ENCODE peak calls at places on chromosome 12, in five cellular contexts. One of them, this sample, is unnamed.

GRCh38 chr12:76018111-76018510 is 13.5 kb downstream of the PHLDA1 start:
- DNase-seq in transverse colon: no peak
- DNase-seq in prostate gland: no peak
- DNase-seq in GM23338: peak; percentile 56
- DNase-seq in sigmoid colon: no peak
- DNase-seq in this sample: no peak

GRCh38 chr12:18595406-18595805 is 142.4 kb downstream of the PLCZ1 start:
- DNase-seq in sigmoid colon: no peak
- DNase-seq in prostate gland: no peak
- DNase-seq in transverse colon: no peak
- DNase-seq in GM23338: peak; percentile 29
- DNase-seq in this sample: no peak

GRCh38 chr12:105321125-105321524 is 9.4 kb upstream of the C12orf75 start:
- DNase-seq in sigmoid colon: no peak
- DNase-seq in transverse colon: no peak
- DNase-seq in prostate gland: no peak
- DNase-seq in GM23338: no peak
- DNase-seq in this sample: no peak

GRCh38 chr12:92987846-92988621 is 58.9 kb upstream of the EEA1 start:
- DNase-seq in GM23338: peak; percentile 16
- DNase-seq in sigmoid colon: no peak
- DNase-seq in prostate gland: no peak
- DNase-seq in transverse colon: peak; percentile 50
- DNase-seq in this sample: no peak

GRCh38 chr12:123101467-123102004 is 49.4 kb downstream of the PITPNM2 start:
- DNase-seq in sigmoid colon: no peak
- DNase-seq in prostate gland: no peak
- DNase-seq in GM23338: peak; percentile 26
- DNase-seq in transverse colon: no peak
- DNase-seq in this sample: no peak

GRCh38 chr12:57085999-57086950 is 2.6 kb upstream of the NAB2 start:
- DNase-seq in transverse colon: peak; percentile 58
- DNase-seq in sigmoid colon: peak; percentile 90
- DNase-seq in GM23338: peak; percentile 90
- DNase-seq in prostate gland: peak; percentile 61
- DNase-seq in this sample: no peak

GRCh38 chr12:53328043-53328435 is 6.6 kb upstream of the AAAS start:
- DNase-seq in sigmoid colon: no peak
- DNase-seq in transverse colon: no peak
- DNase-seq in prostate gland: no peak
- DNase-seq in GM23338: peak; percentile 78
- DNase-seq in this sample: no peak

GRCh38 chr12:26936559-26937442 is 980 bp downstream of the INTS13 start:
- DNase-seq in sigmoid colon: no peak
- DNase-seq in transverse colon: no peak
- DNase-seq in GM23338: no peak
- DNase-seq in prostate gland: no peak
- DNase-seq in this sample: no peak

GRCh38 chr12:71662861-71663560 is 637 bp downstream of the ZFC3H1 start:
- DNase-seq in transverse colon: peak; percentile 73
- DNase-seq in sigmoid colon: peak; percentile 81
- DNase-seq in GM23338: peak; percentile 73
- DNase-seq in prostate gland: peak; percentile 39
- DNase-seq in this sample: peak; percentile 63

GRCh38 chr12:96236221-96236822 is 42.1 kb downstream of the ELK3 start:
- DNase-seq in GM23338: no peak
- DNase-seq in sigmoid colon: peak; percentile 90
- DNase-seq in prostate gland: no peak
- DNase-seq in transverse colon: peak; percentile 25
- DNase-seq in this sample: peak; percentile 85

GRCh38 chr12:2351129-2351528 is 298.3 kb downstream of the CACNA1C start:
- DNase-seq in sigmoid colon: no peak
- DNase-seq in prostate gland: no peak
- DNase-seq in transverse colon: no peak
- DNase-seq in GM23338: no peak
- DNase-seq in this sample: no peak

GRCh38 chr12:75953312-75953906 is 78.2 kb downstream of the PHLDA1 start:
- DNase-seq in sigmoid colon: no peak
- DNase-seq in transverse colon: no peak
- DNase-seq in GM23338: no peak
- DNase-seq in prostate gland: no peak
- DNase-seq in this sample: no peak

GRCh38 chr12:43069768-43070221 is 480.2 kb upstream of the PRICKLE1 start:
- DNase-seq in sigmoid colon: peak; percentile 65
- DNase-seq in transverse colon: no peak
- DNase-seq in prostate gland: no peak
- DNase-seq in GM23338: no peak
- DNase-seq in this sample: no peak

GRCh38 chr12:24943947-24944597 is 4.8 kb downstream of the BCAT1 start:
- DNase-seq in prostate gland: no peak
- DNase-seq in transverse colon: no peak
- DNase-seq in sigmoid colon: no peak
- DNase-seq in GM23338: peak; percentile 43
- DNase-seq in this sample: no peak

GRCh38 chr12:108779998-108780688 is 48.8 kb upstream of the CORO1C start:
- DNase-seq in prostate gland: no peak
- DNase-seq in sigmoid colon: no peak
- DNase-seq in GM23338: no peak
- DNase-seq in transverse colon: no peak
- DNase-seq in this sample: no peak

GRCh38 chr12:19030603-19031002 is 98.9 kb upstream of the PLEKHA5 start:
- DNase-seq in transverse colon: no peak
- DNase-seq in sigmoid colon: no peak
- DNase-seq in prostate gland: no peak
- DNase-seq in GM23338: no peak
- DNase-seq in this sample: no peak

GRCh38 chr12:120925740-120926563 is 21.8 kb upstream of the SPPL3 start:
- DNase-seq in sigmoid colon: no peak
- DNase-seq in GM23338: peak; percentile 59
- DNase-seq in prostate gland: peak; percentile 62
- DNase-seq in transverse colon: no peak
- DNase-seq in this sample: peak; percentile 74

GRCh38 chr12:92064420-92064819 is 81.2 kb downstream of the BTG1 start:
- DNase-seq in prostate gland: no peak
- DNase-seq in GM23338: no peak
- DNase-seq in transverse colon: no peak
- DNase-seq in sigmoid colon: no peak
- DNase-seq in this sample: no peak

GRCh38 chr12:53201639-53202038 is 5.4 kb downstream of the ITGB7 start:
- DNase-seq in GM23338: no peak
- DNase-seq in sigmoid colon: no peak
- DNase-seq in transverse colon: no peak
- DNase-seq in prostate gland: no peak
- DNase-seq in this sample: no peak

GRCh38 chr12:123807670-123808069 is 45.6 kb downstream of the DNAH10 start:
- DNase-seq in prostate gland: no peak
- DNase-seq in GM23338: peak; percentile 35
- DNase-seq in transverse colon: no peak
- DNase-seq in sigmoid colon: no peak
- DNase-seq in this sample: no peak

GRCh38 chr12:29625359-29625953 is 128.0 kb upstream of the OVCH1 start:
- DNase-seq in GM23338: no peak
- DNase-seq in transverse colon: no peak
- DNase-seq in prostate gland: no peak
- DNase-seq in sigmoid colon: no peak
- DNase-seq in this sample: no peak

GRCh38 chr12:72681028-72681427 is 408.9 kb downstream of the TRHDE start:
- DNase-seq in transverse colon: no peak
- DNase-seq in GM23338: no peak
- DNase-seq in prostate gland: no peak
- DNase-seq in sigmoid colon: no peak
- DNase-seq in this sample: no peak

GRCh38 chr12:132218915-132219314 is 74.7 kb downstream of the NOC4L start:
- DNase-seq in prostate gland: no peak
- DNase-seq in transverse colon: no peak
- DNase-seq in sigmoid colon: no peak
- DNase-seq in GM23338: peak; percentile 71
- DNase-seq in this sample: no peak

GRCh38 chr12:120012067-120012621 is 23.1 kb downstream of the BICDL1 start:
- DNase-seq in GM23338: peak; percentile 78
- DNase-seq in sigmoid colon: no peak
- DNase-seq in prostate gland: no peak
- DNase-seq in transverse colon: no peak
- DNase-seq in this sample: no peak

GRCh38 chr12:106128526-106129430 is 10.0 kb downstream of the NUAK1 start:
- DNase-seq in GM23338: peak; percentile 49
- DNase-seq in transverse colon: no peak
- DNase-seq in sigmoid colon: no peak
- DNase-seq in prostate gland: no peak
- DNase-seq in this sample: no peak

GRCh38 chr12:65450610-65451009 is 172.1 kb downstream of the MSRB3 start:
- DNase-seq in sigmoid colon: no peak
- DNase-seq in GM23338: no peak
- DNase-seq in prostate gland: no peak
- DNase-seq in transverse colon: no peak
- DNase-seq in this sample: no peak

GRCh38 chr12:612293-612692 is 51.0 kb downstream of the NINJ2 start:
- DNase-seq in transverse colon: no peak
- DNase-seq in sigmoid colon: no peak
- DNase-seq in GM23338: peak; percentile 24
- DNase-seq in prostate gland: no peak
- DNase-seq in this sample: no peak

GRCh38 chr12:32669584-32669983 is 9.5 kb upstream of the DNM1L start:
- DNase-seq in GM23338: no peak
- DNase-seq in prostate gland: no peak
- DNase-seq in sigmoid colon: no peak
- DNase-seq in transverse colon: no peak
- DNase-seq in this sample: no peak

GRCh38 chr12:32666510-32666909 is 12.6 kb upstream of the DNM1L start:
- DNase-seq in prostate gland: no peak
- DNase-seq in sigmoid colon: no peak
- DNase-seq in transverse colon: no peak
- DNase-seq in GM23338: no peak
- DNase-seq in this sample: no peak

GRCh38 chr12:32671930-32672785 is 6.9 kb upstream of the DNM1L start:
- DNase-seq in sigmoid colon: no peak
- DNase-seq in prostate gland: peak; percentile 32
- DNase-seq in GM23338: peak; percentile 84
- DNase-seq in transverse colon: peak; percentile 36
- DNase-seq in this sample: no peak
- TF ChIP-seq POLR2AphosphoS5 in sigmoid colon: no peak
- TF ChIP-seq POLR2AphosphoS5 in prostate gland: peak; percentile 33
- TF ChIP-seq POLR2AphosphoS5 in GM23338: no peak
- TF ChIP-seq POLR2AphosphoS5 in transverse colon: no peak
- TF ChIP-seq POLR2AphosphoS5 in this sample: no peak

DNA sequence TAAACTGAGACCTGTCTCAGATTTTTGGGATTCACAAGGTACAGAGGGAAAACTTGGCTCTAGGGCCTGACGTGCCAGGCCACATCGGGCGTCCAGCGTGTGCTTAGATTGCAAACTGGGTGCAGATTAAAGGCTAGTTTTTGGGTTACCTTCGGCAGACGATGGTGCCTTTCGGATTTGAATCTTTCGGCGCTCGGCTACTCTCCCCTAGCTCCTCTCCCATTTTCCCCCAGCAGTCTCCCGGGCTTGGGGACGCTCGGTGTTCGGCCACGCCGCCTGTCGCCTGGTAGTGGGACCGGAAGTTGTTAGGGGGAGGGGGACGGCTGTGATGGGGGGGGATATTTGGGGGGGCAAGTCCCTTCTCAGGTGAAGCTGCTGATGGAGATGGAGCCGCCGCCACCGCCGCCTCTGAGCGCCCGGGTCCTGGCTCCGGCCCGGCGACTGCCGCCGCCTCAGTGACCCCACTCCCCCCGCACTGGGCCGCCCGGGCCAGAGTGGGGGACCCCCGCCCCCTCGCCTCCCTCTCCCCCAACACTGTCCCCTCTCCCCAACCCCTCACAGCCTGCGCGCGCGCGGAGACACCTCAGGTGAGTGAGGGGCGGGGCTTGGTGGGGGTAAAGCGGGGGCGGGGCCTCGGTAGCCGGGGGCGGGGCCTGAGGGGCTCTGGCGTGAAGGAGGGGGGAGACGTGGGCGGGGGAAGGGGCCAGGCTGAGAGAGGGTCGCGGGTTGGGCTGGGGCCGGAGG is 10.2 kb downstream of the SUOX start:
- DNase-seq in sigmoid colon: peak; percentile 95
- DNase-seq in GM23338: peak; percentile 98
- DNase-seq in transverse colon: peak; percentile 88
- DNase-seq in prostate gland: peak; percentile 89
- DNase-seq in this sample: peak; percentile 77
- H3K4me1 ChIP-seq in sigmoid colon: peaks cover 16% of the 10 kb centered on the region
- H3K4me1 ChIP-seq in GM23338: peaks cover 5% of the 10 kb centered on the region
- H3K4me1 ChIP-seq in transverse colon: no peaks in the 10 kb centered on the region
- H3K4me1 ChIP-seq in prostate gland: no peaks in the 10 kb centered on the region
- H3K4me1 ChIP-seq in this sample: no peaks in the 10 kb centered on the region

DNA sequence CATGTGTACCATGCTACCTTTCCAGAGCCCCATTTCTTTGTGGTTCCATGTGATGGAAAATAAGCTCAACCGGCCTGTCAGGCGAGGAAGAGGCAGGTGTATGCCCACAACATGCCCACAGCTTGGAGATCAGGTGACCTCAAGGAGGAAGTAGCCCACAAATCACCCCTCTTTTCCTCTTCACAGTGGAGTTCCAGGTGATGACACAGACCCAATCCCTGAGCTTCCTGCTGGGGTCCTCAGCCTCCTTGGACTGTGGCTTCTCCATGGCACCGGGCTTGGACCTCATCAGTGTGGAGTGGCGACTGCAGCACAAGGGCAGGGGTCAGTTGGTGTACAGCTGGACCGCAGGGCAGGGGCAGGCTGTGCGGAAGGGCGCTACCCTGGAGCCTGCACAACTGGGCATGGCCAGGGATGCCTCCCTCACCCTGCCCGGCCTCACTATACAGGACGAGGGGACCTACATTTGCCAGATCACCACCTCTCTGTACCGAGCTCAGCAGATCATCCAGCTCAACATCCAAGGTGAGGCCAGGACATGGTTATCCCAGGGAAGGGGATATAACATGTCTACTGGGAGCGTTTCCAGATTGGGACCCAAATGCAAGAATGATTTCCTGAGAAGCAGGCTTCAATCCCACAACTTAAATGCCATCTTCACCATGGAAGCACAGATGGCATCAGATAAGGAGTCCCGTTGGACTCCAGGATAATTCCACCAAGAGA is 5.5 kb downstream of the TAPBPL start:
- DNase-seq in GM23338: no peak
- DNase-seq in prostate gland: no peak
- DNase-seq in transverse colon: no peak
- DNase-seq in sigmoid colon: no peak
- DNase-seq in this sample: no peak
- H3K27ac ChIP-seq in GM23338: no peak overlapping the region
- H3K27ac ChIP-seq in prostate gland: no peak overlapping the region
- H3K27ac ChIP-seq in transverse colon: no peak overlapping the region
- H3K27ac ChIP-seq in sigmoid colon: no peak overlapping the region
- H3K27ac ChIP-seq in this sample: no peak overlapping the region

GRCh38 chr12:52181757-52182156 is 10.1 kb downstream of the KRT80 start:
- DNase-seq in GM23338: peak; percentile 60
- DNase-seq in prostate gland: no peak
- DNase-seq in sigmoid colon: no peak
- DNase-seq in transverse colon: no peak
- DNase-seq in this sample: no peak

GRCh38 chr12:52178984-52179383 is 12.8 kb downstream of the KRT80 start:
- DNase-seq in transverse colon: no peak
- DNase-seq in prostate gland: no peak
- DNase-seq in GM23338: no peak
- DNase-seq in sigmoid colon: no peak
- DNase-seq in this sample: no peak

GRCh38 chr12:52180971-52181628 is 10.7 kb downstream of the KRT80 start:
- DNase-seq in prostate gland: no peak
- DNase-seq in sigmoid colon: no peak
- DNase-seq in transverse colon: no peak
- DNase-seq in GM23338: no peak
- DNase-seq in this sample: no peak

GRCh38 chr12:52178443-52178842 is 13.4 kb downstream of the KRT80 start:
- DNase-seq in GM23338: no peak
- DNase-seq in prostate gland: no peak
- DNase-seq in sigmoid colon: no peak
- DNase-seq in transverse colon: no peak
- DNase-seq in this sample: no peak

GRCh38 chr12:52179396-52179973 is 12.3 kb downstream of the KRT80 start:
- DNase-seq in sigmoid colon: no peak
- DNase-seq in prostate gland: no peak
- DNase-seq in transverse colon: no peak
- DNase-seq in GM23338: no peak
- DNase-seq in this sample: no peak
- TF ChIP-seq POLR2AphosphoS5 in sigmoid colon: no peak
- TF ChIP-seq POLR2AphosphoS5 in prostate gland: no peak
- TF ChIP-seq POLR2AphosphoS5 in transverse colon: no peak
- TF ChIP-seq POLR2AphosphoS5 in GM23338: no peak
- TF ChIP-seq POLR2AphosphoS5 in this sample: no peak